ENCODE peak calls at places on chromosomes 13 and 19, in eight cellular contexts. One of them, this sample, is unnamed.
A peak's percentile ranks its signal among the peaks of the same experiment; 100 is the strongest.

GRCh38 chr19:13963603-13964105 is 11.3 kb downstream of the DCAF15 start:
- DNase-seq in mammary epithelial cell: no peak
- DNase-seq in spleen: no peak
- DNase-seq in upper lobe of left lung: no peak
- DNase-seq in fibroblast of lung: no peak
- DNase-seq in upper lobe of right lung: no peak
- DNase-seq in mucosa of descending colon: peak; percentile 46
- DNase-seq in stomach: no peak
- DNase-seq in this sample: no peak

GRCh38 chr19:36771275-36772231 is 1.1 kb downstream of the ZNF850 start:
- DNase-seq in upper lobe of right lung: no peak
- DNase-seq in fibroblast of lung: peak; percentile 94
- DNase-seq in upper lobe of left lung: peak; percentile 49
- DNase-seq in spleen: peak; percentile 76
- DNase-seq in mammary epithelial cell: peak; percentile 67
- DNase-seq in mucosa of descending colon: peak; percentile 58
- DNase-seq in stomach: peak; percentile 62
- DNase-seq in this sample: peak; percentile 87

GRCh38 chr13:113776231-113777125 is 17.5 kb downstream of the TMEM255B start:
- DNase-seq in spleen: peak; percentile 58
- DNase-seq in upper lobe of left lung: no peak
- DNase-seq in stomach: peak; percentile 20
- DNase-seq in upper lobe of right lung: peak; percentile 59
- DNase-seq in mammary epithelial cell: no peak
- DNase-seq in mucosa of descending colon: no peak
- DNase-seq in fibroblast of lung: no peak
- DNase-seq in this sample: no peak

GRCh38 chr13:99383946-99384345 is 76.7 kb upstream of the GPR183 start:
- DNase-seq in mammary epithelial cell: no peak
- DNase-seq in upper lobe of left lung: no peak
- DNase-seq in mucosa of descending colon: no peak
- DNase-seq in spleen: no peak
- DNase-seq in fibroblast of lung: no peak
- DNase-seq in upper lobe of right lung: no peak
- DNase-seq in stomach: no peak
- DNase-seq in this sample: no peak

GRCh38 chr13:33139186-33139585 is 123.0 kb downstream of the KL start:
- DNase-seq in spleen: no peak
- DNase-seq in upper lobe of right lung: no peak
- DNase-seq in stomach: no peak
- DNase-seq in fibroblast of lung: no peak
- DNase-seq in upper lobe of left lung: peak; percentile 83
- DNase-seq in mammary epithelial cell: no peak
- DNase-seq in mucosa of descending colon: no peak
- DNase-seq in this sample: no peak

GRCh38 chr19:50500060-50500752 is 10.8 kb downstream of the JOSD2 start:
- DNase-seq in mammary epithelial cell: no peak
- DNase-seq in stomach: no peak
- DNase-seq in fibroblast of lung: no peak
- DNase-seq in mucosa of descending colon: peak; percentile 48
- DNase-seq in upper lobe of left lung: no peak
- DNase-seq in upper lobe of right lung: no peak
- DNase-seq in spleen: peak; percentile 70
- DNase-seq in this sample: no peak

GRCh38 chr13:113855012-113855921 is 8.6 kb downstream of the GAS6 start:
- DNase-seq in spleen: peak; percentile 71
- DNase-seq in upper lobe of right lung: no peak
- DNase-seq in fibroblast of lung: no peak
- DNase-seq in mammary epithelial cell: no peak
- DNase-seq in upper lobe of left lung: no peak
- DNase-seq in stomach: peak; percentile 24
- DNase-seq in mucosa of descending colon: peak; percentile 79
- DNase-seq in this sample: no peak

GRCh38 chr19:39546599-39546998 is 6.6 kb upstream of the EID2 start:
- DNase-seq in mammary epithelial cell: peak; percentile 21
- DNase-seq in fibroblast of lung: no peak
- DNase-seq in stomach: no peak
- DNase-seq in upper lobe of left lung: no peak
- DNase-seq in mucosa of descending colon: no peak
- DNase-seq in spleen: no peak
- DNase-seq in upper lobe of right lung: no peak
- DNase-seq in this sample: no peak

GRCh38 chr13:30133976-30134375 is 173.4 kb downstream of the KATNAL1 start:
- DNase-seq in fibroblast of lung: no peak
- DNase-seq in mammary epithelial cell: no peak
- DNase-seq in upper lobe of right lung: no peak
- DNase-seq in spleen: no peak
- DNase-seq in stomach: no peak
- DNase-seq in upper lobe of left lung: no peak
- DNase-seq in mucosa of descending colon: no peak
- DNase-seq in this sample: no peak

DNA sequence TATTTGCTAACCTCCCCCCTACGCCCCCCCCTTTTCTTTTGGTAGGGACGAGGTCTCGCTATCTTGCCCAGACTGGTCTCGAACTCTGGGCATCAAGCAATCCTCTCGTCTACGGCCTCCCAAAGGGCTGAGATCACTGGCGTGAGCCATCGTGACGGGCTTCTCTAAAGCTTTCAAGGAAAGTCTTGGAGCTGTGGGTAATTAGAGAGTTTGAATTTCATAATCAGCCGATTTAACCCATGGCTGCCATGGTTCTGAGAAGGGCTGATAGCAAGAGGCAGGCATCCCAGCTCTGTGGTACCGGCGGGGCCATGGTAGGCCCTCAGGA is 679 bp upstream of the ABHD8 start:
- DNase-seq in upper lobe of left lung: peak; percentile 67
- DNase-seq in mammary epithelial cell: no peak
- DNase-seq in upper lobe of right lung: peak; percentile 76
- DNase-seq in mucosa of descending colon: peak; percentile 60
- DNase-seq in fibroblast of lung: no peak
- DNase-seq in spleen: peak; percentile 74
- DNase-seq in stomach: no peak
- DNase-seq in this sample: no peak
- H3K4me1 ChIP-seq in upper lobe of left lung: peaks cover 46% of the 10 kb centered on the region
- H3K4me1 ChIP-seq in mammary epithelial cell: peaks cover 36% of the 10 kb centered on the region
- H3K4me1 ChIP-seq in upper lobe of right lung: peaks cover 34% of the 10 kb centered on the region
- H3K4me1 ChIP-seq in mucosa of descending colon: peaks cover 30% of the 10 kb centered on the region
- H3K4me1 ChIP-seq in fibroblast of lung: peaks cover 5% of the 10 kb centered on the region
- H3K4me1 ChIP-seq in spleen: peaks cover 62% of the 10 kb centered on the region
- H3K4me1 ChIP-seq in stomach: peaks cover 75% of the 10 kb centered on the region
- H3K4me1 ChIP-seq in this sample: peaks cover 1% of the 10 kb centered on the region

DNA sequence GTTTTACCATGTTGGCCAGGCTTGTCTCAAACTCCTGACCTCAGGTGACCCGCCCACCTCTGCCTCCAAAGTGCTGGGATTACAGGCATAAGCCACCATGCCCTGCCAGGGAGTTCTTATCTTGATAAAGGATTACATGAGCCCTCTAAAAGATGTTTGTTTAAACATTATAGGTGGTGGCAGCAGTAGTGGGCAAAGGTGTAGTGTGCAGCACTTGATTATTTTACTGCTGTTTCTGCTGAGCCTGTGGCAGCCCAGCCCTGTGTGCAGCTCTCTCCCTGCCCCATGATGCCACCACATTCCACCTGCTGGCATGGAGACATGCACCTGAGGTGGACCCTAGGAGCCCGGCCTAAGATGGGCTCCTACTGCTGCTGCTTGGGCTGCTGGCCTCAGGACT is 54.0 kb downstream of the ZNF429 start:
- DNase-seq in mucosa of descending colon: no peak
- DNase-seq in upper lobe of left lung: no peak
- DNase-seq in upper lobe of right lung: no peak
- DNase-seq in mammary epithelial cell: no peak
- DNase-seq in spleen: no peak
- DNase-seq in fibroblast of lung: no peak
- DNase-seq in stomach: no peak
- DNase-seq in this sample: no peak
- H3K9me3 ChIP-seq in mucosa of descending colon: peaks cover 69% of the 10 kb centered on the region
- H3K9me3 ChIP-seq in upper lobe of left lung: peaks cover 44% of the 10 kb centered on the region
- H3K9me3 ChIP-seq in upper lobe of right lung: peaks cover under 1% of the 10 kb centered on the region
- H3K9me3 ChIP-seq in mammary epithelial cell: peaks cover 19% of the 10 kb centered on the region
- H3K9me3 ChIP-seq in spleen: peaks cover 72% of the 10 kb centered on the region
- H3K9me3 ChIP-seq in fibroblast of lung: no peaks in the 10 kb centered on the region
- H3K9me3 ChIP-seq in stomach: peaks cover 41% of the 10 kb centered on the region
- H3K9me3 ChIP-seq in this sample: no peaks in the 10 kb centered on the region

GRCh38 chr19:19386373-19386869 is 19.1 kb upstream of the GATAD2A start:
- DNase-seq in upper lobe of right lung: no peak
- DNase-seq in fibroblast of lung: no peak
- DNase-seq in spleen: peak; percentile 84
- DNase-seq in mucosa of descending colon: peak; percentile 56
- DNase-seq in upper lobe of left lung: no peak
- DNase-seq in stomach: no peak
- DNase-seq in mammary epithelial cell: no peak
- DNase-seq in this sample: no peak

GRCh38 chr19:19385900-19386339 is 19.6 kb upstream of the GATAD2A start:
- DNase-seq in mucosa of descending colon: peak; percentile 84
- DNase-seq in fibroblast of lung: peak; percentile 42
- DNase-seq in spleen: peak; percentile 95
- DNase-seq in upper lobe of right lung: no peak
- DNase-seq in mammary epithelial cell: no peak
- DNase-seq in stomach: no peak
- DNase-seq in upper lobe of left lung: peak; percentile 72
- DNase-seq in this sample: no peak

GRCh38 chr19:19382118-19382517 is 23.4 kb upstream of the GATAD2A start:
- DNase-seq in fibroblast of lung: no peak
- DNase-seq in stomach: no peak
- DNase-seq in spleen: peak; percentile 54
- DNase-seq in mucosa of descending colon: peak; percentile 60
- DNase-seq in mammary epithelial cell: no peak
- DNase-seq in upper lobe of right lung: no peak
- DNase-seq in upper lobe of left lung: no peak
- DNase-seq in this sample: no peak

GRCh38 chr19:19385131-19385899 is 20.2 kb upstream of the GATAD2A start:
- DNase-seq in mammary epithelial cell: peak; percentile 100
- DNase-seq in mucosa of descending colon: peak; percentile 100
- DNase-seq in upper lobe of left lung: peak; percentile 100
- DNase-seq in spleen: peak; percentile 100
- DNase-seq in upper lobe of right lung: peak; percentile 99
- DNase-seq in stomach: peak; percentile 100
- DNase-seq in fibroblast of lung: peak; percentile 100
- DNase-seq in this sample: peak; percentile 98

GRCh38 chr19:19384486-19384885 is 21.0 kb upstream of the GATAD2A start:
- DNase-seq in upper lobe of right lung: no peak
- DNase-seq in mammary epithelial cell: no peak
- DNase-seq in fibroblast of lung: no peak
- DNase-seq in stomach: no peak
- DNase-seq in upper lobe of left lung: no peak
- DNase-seq in mucosa of descending colon: peak; percentile 54
- DNase-seq in spleen: peak; percentile 79
- DNase-seq in this sample: no peak
- H3K4me1 ChIP-seq in upper lobe of right lung: peaks cover 46% of the 10 kb centered on the region
- H3K4me1 ChIP-seq in mammary epithelial cell: peaks cover 25% of the 10 kb centered on the region
- H3K4me1 ChIP-seq in fibroblast of lung: peaks cover 6% of the 10 kb centered on the region
- H3K4me1 ChIP-seq in stomach: peaks cover 57% of the 10 kb centered on the region
- H3K4me1 ChIP-seq in upper lobe of left lung: peaks cover 51% of the 10 kb centered on the region
- H3K4me1 ChIP-seq in mucosa of descending colon: peaks cover 58% of the 10 kb centered on the region
- H3K4me1 ChIP-seq in spleen: peaks cover 61% of the 10 kb centered on the region
- H3K4me1 ChIP-seq in this sample: no peaks in the 10 kb centered on the region

DNA sequence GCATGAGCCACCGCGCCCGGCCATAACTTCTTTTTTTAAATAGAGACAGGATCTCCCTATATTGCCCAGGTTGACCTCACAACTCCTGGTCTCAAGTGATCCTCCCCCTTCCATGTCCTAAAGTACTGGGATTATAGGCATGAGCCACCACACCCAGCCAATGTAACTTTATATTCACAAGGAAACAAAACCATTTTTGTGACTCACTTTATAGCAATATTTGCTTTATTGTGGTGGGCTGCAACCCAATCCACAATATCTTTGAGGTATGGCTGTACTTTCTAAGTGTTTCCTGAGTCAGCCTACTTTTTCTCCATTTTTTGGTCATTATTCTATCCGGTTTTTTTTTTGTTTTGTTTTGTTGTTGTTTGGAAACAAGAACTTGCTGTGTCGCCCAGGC is 7.9 kb upstream of the ZIM3 start:
- DNase-seq in upper lobe of left lung: no peak
- DNase-seq in upper lobe of right lung: no peak
- DNase-seq in spleen: no peak
- DNase-seq in fibroblast of lung: no peak
- DNase-seq in mucosa of descending colon: no peak
- DNase-seq in stomach: no peak
- DNase-seq in mammary epithelial cell: no peak
- DNase-seq in this sample: no peak
- H3K9me3 ChIP-seq in upper lobe of left lung: no peaks in the 10 kb centered on the region
- H3K9me3 ChIP-seq in upper lobe of right lung: no peaks in the 10 kb centered on the region
- H3K9me3 ChIP-seq in spleen: peaks cover 15% of the 10 kb centered on the region
- H3K9me3 ChIP-seq in fibroblast of lung: no peaks in the 10 kb centered on the region
- H3K9me3 ChIP-seq in mucosa of descending colon: peaks cover 29% of the 10 kb centered on the region
- H3K9me3 ChIP-seq in stomach: peaks cover 2% of the 10 kb centered on the region
- H3K9me3 ChIP-seq in mammary epithelial cell: peaks cover 5% of the 10 kb centered on the region
- H3K9me3 ChIP-seq in this sample: peaks cover 7% of the 10 kb centered on the region

GRCh38 chr19:4060621-4061177 is 6.0 kb downstream of the ZBTB7A start:
- DNase-seq in upper lobe of right lung: no peak
- DNase-seq in mucosa of descending colon: peak; percentile 79
- DNase-seq in spleen: peak; percentile 84
- DNase-seq in upper lobe of left lung: peak; percentile 23
- DNase-seq in fibroblast of lung: no peak
- DNase-seq in stomach: no peak
- DNase-seq in mammary epithelial cell: no peak
- DNase-seq in this sample: no peak

GRCh38 chr19:4061178-4061682 is 5.5 kb downstream of the ZBTB7A start:
- DNase-seq in upper lobe of left lung: peak; percentile 94
- DNase-seq in mammary epithelial cell: peak; percentile 70
- DNase-seq in fibroblast of lung: no peak
- DNase-seq in spleen: peak; percentile 93
- DNase-seq in stomach: peak; percentile 93
- DNase-seq in mucosa of descending colon: peak; percentile 96
- DNase-seq in upper lobe of right lung: peak; percentile 94
- DNase-seq in this sample: no peak

GRCh38 chr19:4059493-4059880 is 7.2 kb downstream of the ZBTB7A start:
- DNase-seq in spleen: no peak
- DNase-seq in upper lobe of left lung: no peak
- DNase-seq in mammary epithelial cell: no peak
- DNase-seq in mucosa of descending colon: peak; percentile 90
- DNase-seq in fibroblast of lung: no peak
- DNase-seq in stomach: peak; percentile 70
- DNase-seq in upper lobe of right lung: no peak
- DNase-seq in this sample: no peak

GRCh38 chr19:4058696-4059492 is 7.8 kb downstream of the ZBTB7A start:
- DNase-seq in upper lobe of right lung: no peak
- DNase-seq in upper lobe of left lung: no peak
- DNase-seq in mucosa of descending colon: peak; percentile 76
- DNase-seq in spleen: peak; percentile 82
- DNase-seq in mammary epithelial cell: no peak
- DNase-seq in fibroblast of lung: no peak
- DNase-seq in stomach: no peak
- DNase-seq in this sample: no peak

GRCh38 chr19:4059931-4060620 is 6.6 kb downstream of the ZBTB7A start:
- DNase-seq in fibroblast of lung: no peak
- DNase-seq in upper lobe of left lung: peak; percentile 64
- DNase-seq in upper lobe of right lung: peak; percentile 84
- DNase-seq in stomach: peak; percentile 73
- DNase-seq in spleen: peak; percentile 93
- DNase-seq in mucosa of descending colon: peak; percentile 94
- DNase-seq in mammary epithelial cell: peak; percentile 83
- DNase-seq in this sample: no peak
- H3K4me1 ChIP-seq in fibroblast of lung: peaks cover 52% of the 10 kb centered on the region
- H3K4me1 ChIP-seq in upper lobe of left lung: peaks cover 75% of the 10 kb centered on the region
- H3K4me1 ChIP-seq in upper lobe of right lung: peaks cover 68% of the 10 kb centered on the region
- H3K4me1 ChIP-seq in stomach: peaks cover 80% of the 10 kb centered on the region
- H3K4me1 ChIP-seq in spleen: peaks cover 96% of the 10 kb centered on the region
- H3K4me1 ChIP-seq in mucosa of descending colon: peaks cover 71% of the 10 kb centered on the region
- H3K4me1 ChIP-seq in mammary epithelial cell: peaks cover 62% of the 10 kb centered on the region
- H3K4me1 ChIP-seq in this sample: peaks cover 9% of the 10 kb centered on the region

GRCh38 chr19:56836059-56836458 is 4.5 kb downstream of the PEG3 start:
- DNase-seq in spleen: no peak
- DNase-seq in mammary epithelial cell: no peak
- DNase-seq in mucosa of descending colon: no peak
- DNase-seq in upper lobe of left lung: no peak
- DNase-seq in upper lobe of right lung: no peak
- DNase-seq in fibroblast of lung: no peak
- DNase-seq in stomach: no peak
- DNase-seq in this sample: no peak
- H3K9me3 ChIP-seq in spleen: peaks cover 68% of the 10 kb centered on the region
- H3K9me3 ChIP-seq in mammary epithelial cell: peaks cover 39% of the 10 kb centered on the region
- H3K9me3 ChIP-seq in mucosa of descending colon: peaks cover 75% of the 10 kb centered on the region
- H3K9me3 ChIP-seq in upper lobe of left lung: peaks cover 11% of the 10 kb centered on the region
- H3K9me3 ChIP-seq in upper lobe of right lung: no peaks in the 10 kb centered on the region
- H3K9me3 ChIP-seq in fibroblast of lung: no peaks in the 10 kb centered on the region
- H3K9me3 ChIP-seq in stomach: peaks cover 28% of the 10 kb centered on the region
- H3K9me3 ChIP-seq in this sample: peaks cover 27% of the 10 kb centered on the region

This sample was measured in iPS DF 6.9.